ENCODE peak calls at places on chromosome 14, in seven cellular contexts. A is AG10803; S is H9; X is stimulated activated CD4-positive, alpha-beta T cell treated with anti-CD3 and anti-CD28 coated beads, TNF-alpha, amount 100 ng/mL, for 24 hours; W is activated CD8-positive, alpha-beta memory T cell treated with anti-CD3 and anti-CD28 coated beads for 1 hour; J is AG08396; H is ureter. K is an unnamed sample.

GRCh38 chr14:96268426-96269358 is 12.7 kb downstream of the BDKRB1 start:
- DNase-seq in A (peak), S (peak), X (no peak), W (no peak), J (peak), H (peak), K (no peak)

GRCh38 chr14:53549956-53550355 is 396.8 kb upstream of the DDHD1 start:
- DNase-seq in A (no peak), S (no peak), X (no peak), W (no peak), J (no peak), H (no peak), K (no peak)

GRCh38 chr14:63345826-63346225 is 27.1 kb upstream of the GPHB5 start:
- DNase-seq in A (no peak), S (no peak), X (no peak), W (no peak), J (no peak), H (no peak), K (no peak)

GRCh38 chr14:90647469-90647868 is 168.8 kb downstream of the TTC7B start:
- DNase-seq in A (no peak), S (no peak), X (no peak), W (no peak), J (no peak), H (no peak), K (no peak)

GRCh38 chr14:91899213-91899612 is 31.9 kb upstream of the TC2N start:
- DNase-seq in A (no peak), S (no peak), X (no peak), W (no peak), J (no peak), H (no peak), K (no peak)

GRCh38 chr14:21612324-21612723 is 22.4 kb downstream of the OR10G2 start:
- DNase-seq in A (no peak), S (no peak), X (no peak), W (no peak), J (no peak), H (no peak), K (no peak)

GRCh38 chr14:49497725-49498348 is 88.3 kb downstream of the RPS29 start:
- DNase-seq in A (peak), S (no peak), X (no peak), W (no peak), J (peak), H (no peak), K (no peak)

GRCh38 chr14:90592655-90593054 is 195.8 kb downstream of the CALM1 start:
- DNase-seq in A (no peak), S (no peak), X (no peak), W (no peak), J (no peak), H (no peak), K (no peak)

GRCh38 chr14:69982220-69982795 is 103.1 kb downstream of the SMOC1 start:
- DNase-seq in A (no peak), S (no peak), X (no peak), W (no peak), J (no peak), H (no peak), K (no peak)

GRCh38 chr14:20190596-20190995 is at the start of gene OR11G2:
- DNase-seq in A (no peak), S (no peak), X (no peak), W (no peak), J (no peak), H (no peak), K (no peak)

GRCh38 chr14:91061309-91061887 is 957 bp upstream of the RPS6KA5 start:
- DNase-seq in A (no peak), S (no peak), X (no peak), W (no peak), J (no peak), H (no peak), K (no peak)

GRCh38 chr14:99327050-99327449 is 55.1 kb upstream of the BCL11B start:
- DNase-seq in A (no peak), S (peak), X (no peak), W (no peak), J (no peak), H (peak), K (no peak)

GRCh38 chr14:96212140-96212539 is 7.5 kb downstream of the BDKRB2 start:
- DNase-seq in A (no peak), S (no peak), X (no peak), W (no peak), J (no peak), H (no peak), K (no peak)

GRCh38 chr14:41922014-41922413 is 315.3 kb downstream of the LRFN5 start:
- DNase-seq in A (no peak), S (no peak), X (no peak), W (no peak), J (no peak), H (no peak), K (no peak)

GRCh38 chr14:75123991-75124390 is 2.9 kb downstream of the NEK9 start:
- DNase-seq in A (peak), S (no peak), X (no peak), W (no peak), J (peak), H (no peak), K (no peak)

GRCh38 chr14:55789442-55789841 is 209.4 kb downstream of the KTN1 start:
- DNase-seq in A (no peak), S (no peak), X (no peak), W (no peak), J (no peak), H (no peak), K (no peak)

GRCh38 chr14:105856676-105857222 is 330.4 kb downstream of the TMEM121 start:
- DNase-seq in A (no peak), S (no peak), X (no peak), W (no peak), J (no peak), H (no peak), K (no peak)

GRCh38 chr14:61368061-61368710 is 46.8 kb downstream of the PRKCH start:
- DNase-seq in A (no peak), S (no peak), X (no peak), W (no peak), J (no peak), H (peak), K (no peak)

GRCh38 chr14:64722842-64723447 is 18.7 kb downstream of the PLEKHG3 start:
- DNase-seq in A (no peak), S (no peak), X (no peak), W (no peak), J (no peak), H (peak), K (no peak)

GRCh38 chr14:56057071-56057865 is 60.9 kb upstream of the PELI2 start:
- DNase-seq in A (no peak), S (no peak), X (no peak), W (no peak), J (no peak), H (no peak), K (no peak)

GRCh38 chr14:97426776-97427175 is 629.6 kb downstream of the VRK1 start:
- DNase-seq in A (no peak), S (no peak), X (no peak), W (no peak), J (no peak), H (no peak), K (no peak)

GRCh38 chr14:22426711-22427110 is 162.3 kb downstream of the DAD1 start:
- DNase-seq in A (no peak), S (no peak), X (no peak), W (no peak), J (no peak), H (no peak), K (no peak)

GRCh38 chr14:60153996-60154395 is 11.2 kb downstream of the DHRS7 start:
- DNase-seq in A (no peak), S (no peak), X (no peak), W (no peak), J (no peak), H (no peak), K (no peak)

GRCh38 chr14:44528180-44528579 is 21.1 kb upstream of the FSCB start:
- DNase-seq in A (no peak), S (no peak), X (no peak), W (no peak), J (no peak), H (no peak), K (no peak)

GRCh38 chr14:95431199-95432145 is 85.0 kb downstream of the SYNE3 start:
- DNase-seq in A (peak), S (peak), X (no peak), W (no peak), J (peak), H (no peak), K (no peak)

GRCh38 chr14:104537613-104537988 is 42.0 kb upstream of the C14orf180 start:
- DNase-seq in A (no peak), S (no peak), X (no peak), W (no peak), J (no peak), H (no peak), K (no peak)

GRCh38 chr14:78245238-78245637 is 75.1 kb downstream of the NRXN3 start:
- DNase-seq in A (no peak), S (no peak), X (no peak), W (no peak), J (no peak), H (no peak), K (no peak)

GRCh38 chr14:68619805-68620574 is 172.9 kb downstream of the ZFP36L1 start:
- DNase-seq in A (no peak), S (no peak), X (no peak), W (no peak), J (no peak), H (no peak), K (no peak)

GRCh38 chr14:76133103-76133502 is 18.6 kb upstream of the GPATCH2L start:
- DNase-seq in A (peak), S (peak), X (no peak), W (no peak), J (peak), H (no peak), K (no peak)

GRCh38 chr14:61662437-61663311 is 32.6 kb upstream of the HIF1A start:
- DNase-seq in A (peak), S (no peak), X (no peak), W (no peak), J (peak), H (no peak), K (no peak)

GRCh38 chr14:34911209-34912150 is 36.3 kb upstream of the BAZ1A start:
- DNase-seq in A (peak), S (no peak), X (no peak), W (no peak), J (peak), H (no peak), K (no peak)

GRCh38 chr14:101077511-101078074 is 174.1 kb upstream of the RTL1 start:
- DNase-seq in A (no peak), S (peak), X (no peak), W (no peak), J (no peak), H (no peak), K (no peak)

GRCh38 chr14:30822080-30822571 is 52.2 kb upstream of the COCH start:
- DNase-seq in A (no peak), S (no peak), X (no peak), W (no peak), J (no peak), H (no peak), K (no peak)

GRCh38 chr14:90903101-90903500 is 86.9 kb upstream of the TTC7B start:
- DNase-seq in A (peak), S (no peak), X (peak), W (peak), J (peak), H (peak), K (no peak)

GRCh38 chr14:66078031-66078430 is 408.1 kb upstream of the CCDC196 start:
- DNase-seq in A (no peak), S (no peak), X (no peak), W (no peak), J (no peak), H (no peak), K (no peak)

K was measured in esophagus squamous epithelium.